ENCODE peak calls at places on chromosomes 11 and 22, in ten cellular contexts. G is lower lobe of right lung, U is kidney, H is WTC11, A is Panc1, P is GM13977, N is AG04450, E is A549, K is Peyer's patch, B is ovary. Q is an unnamed sample.
A peak's percentile ranks its signal among the peaks of the same experiment; 100 is the strongest.

GRCh38 chr22:22035203-22035602 is 52.6 kb upstream of the TOP3B start:
- DNase-seq in G (no peak), U (no peak), H (no peak), A (no peak), P (no peak), N (no peak), E (no peak), K (no peak), B (no peak), Q (no peak)

GRCh38 chr11:16941935-16942334 is 72.3 kb downstream of the PLEKHA7 start:
- DNase-seq in G (no peak), U (no peak), H (no peak), A (no peak), P (no peak), N (no peak), E (no peak), K (no peak), B (no peak), Q (no peak)

GRCh38 chr22:38868886-38869381 is 3.1 kb downstream of the CBX6 start:
- DNase-seq in G (peak; percentile 88), U (peak; percentile 92), H (peak; percentile 91), A (no peak), P (peak; percentile 89), N (peak; percentile 10), E (peak; percentile 68), K (peak; percentile 91), B (peak; percentile 76), Q (peak; percentile 90)

GRCh38 chr22:50030315-50031188 is 18.0 kb upstream of the IL17REL start:
- DNase-seq in G (peak; percentile 88), U (peak; percentile 92), H (peak; percentile 93), A (no peak), P (peak; percentile 98), N (peak; percentile 11), E (peak; percentile 83), K (peak; percentile 92), B (peak; percentile 62), Q (peak; percentile 59)

GRCh38 chr11:40337118-40337517 is 1122.3 kb downstream of the LRRC4C start:
- DNase-seq in G (no peak), U (no peak), H (no peak), A (no peak), P (no peak), N (peak; percentile 3), E (no peak), K (no peak), B (no peak), Q (no peak)

GRCh38 chr22:21657361-21658118 is 8.3 kb upstream of the PPIL2 start:
- DNase-seq in G (peak; percentile 91), U (peak; percentile 91), H (peak; percentile 80), A (no peak), P (peak; percentile 97), N (no peak), E (peak; percentile 75), K (peak; percentile 93), B (no peak), Q (no peak)

GRCh38 chr11:119319702-119320592 is 3.0 kb upstream of the MCAM start:
- DNase-seq in G (no peak), U (peak; percentile 81), H (no peak), A (no peak), P (peak; percentile 41), N (no peak), E (no peak), K (no peak), B (no peak), Q (no peak)

GRCh38 chr11:20066783-20067156 is 93.5 kb downstream of the DBX1 start:
- DNase-seq in G (no peak), U (no peak), H (peak; percentile 19), A (no peak), P (no peak), N (no peak), E (no peak), K (no peak), B (no peak), Q (no peak)

DNA sequence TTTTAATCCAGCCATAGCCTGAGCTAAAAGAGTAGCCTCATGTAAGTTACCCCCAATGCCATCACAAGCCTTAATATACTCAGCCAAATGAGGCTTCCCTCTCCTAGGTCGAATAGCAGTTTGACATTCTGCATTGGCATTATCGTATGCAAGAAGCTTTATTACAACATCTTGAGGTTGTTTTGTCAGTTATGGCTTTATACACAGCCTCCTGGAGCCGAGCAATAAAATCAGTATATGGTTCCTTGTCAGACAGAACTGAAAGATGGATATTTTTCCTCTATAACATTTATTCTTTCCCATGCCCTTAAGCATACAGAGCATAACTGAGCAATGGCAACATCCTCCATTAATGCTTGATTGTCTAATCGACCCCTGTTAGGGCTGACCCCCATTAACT is 5.4 kb upstream of the DNAJB13 start:
- DNase-seq in G (no peak), U (no peak), H (no peak), A (no peak), P (no peak), N (no peak), E (no peak), K (no peak), B (no peak), Q (no peak)
- TF ChIP-seq CTCF in G (no peak), U (no peak), H (no peak), A (no peak), P (no peak), N (no peak), E (no peak), K (no peak), B (no peak), Q (no peak)

GRCh38 chr11:44630511-44631210 is 65.2 kb downstream of the CD82 start:
- DNase-seq in G (no peak), U (peak; percentile 25), H (no peak), A (no peak), P (peak; percentile 3), N (no peak), E (no peak), K (peak; percentile 38), B (no peak), Q (peak; percentile 29)

GRCh38 chr11:44632466-44633123 is 67.1 kb downstream of the CD82 start:
- DNase-seq in G (no peak), U (no peak), H (peak; percentile 63), A (no peak), P (no peak), N (no peak), E (peak; percentile 66), K (peak; percentile 61), B (peak; percentile 6), Q (peak; percentile 41)

GRCh38 chr11:44634401-44635281 is 69.2 kb downstream of the CD82 start:
- DNase-seq in G (no peak), U (peak; percentile 93), H (peak; percentile 80), A (no peak), P (no peak), N (peak; percentile 30), E (peak; percentile 38), K (peak; percentile 68), B (peak; percentile 72), Q (peak; percentile 69)

GRCh38 chr11:44631831-44632230 is 66.4 kb downstream of the CD82 start:
- DNase-seq in G (no peak), U (no peak), H (no peak), A (no peak), P (peak; percentile 2), N (no peak), E (no peak), K (no peak), B (no peak), Q (no peak)

GRCh38 chr11:44633641-44634040 is 68.2 kb downstream of the CD82 start:
- DNase-seq in G (no peak), U (no peak), H (no peak), A (no peak), P (no peak), N (no peak), E (no peak), K (no peak), B (no peak), Q (no peak)
- TF ChIP-seq CTCF in G (no peak), U (no peak), H (no peak), A (peak; percentile 66), P (peak; percentile 39), N (peak; percentile 38), E (peak; percentile 30), K (no peak), B (no peak), Q (no peak)

GRCh38 chr11:95087171-95087570 is 2.5 kb upstream of the ENDOD1 start:
- DNase-seq in G (no peak), U (no peak), H (no peak), A (no peak), P (no peak), N (no peak), E (no peak), K (no peak), B (no peak), Q (no peak)

GRCh38 chr11:95091663-95092062 is 2.0 kb downstream of the ENDOD1 start:
- DNase-seq in G (no peak), U (no peak), H (no peak), A (no peak), P (no peak), N (no peak), E (no peak), K (no peak), B (no peak), Q (no peak)

GRCh38 chr11:95092549-95093324 is 3.1 kb downstream of the ENDOD1 start:
- DNase-seq in G (no peak), U (no peak), H (no peak), A (peak; percentile 61), P (peak; percentile 40), N (no peak), E (peak; percentile 41), K (peak; percentile 79), B (no peak), Q (no peak)

GRCh38 chr11:95088946-95089619 is 563 bp upstream of the ENDOD1 start:
- DNase-seq in G (no peak), U (no peak), H (no peak), A (no peak), P (peak; percentile 47), N (no peak), E (no peak), K (peak; percentile 57), B (no peak), Q (no peak)

DNA sequence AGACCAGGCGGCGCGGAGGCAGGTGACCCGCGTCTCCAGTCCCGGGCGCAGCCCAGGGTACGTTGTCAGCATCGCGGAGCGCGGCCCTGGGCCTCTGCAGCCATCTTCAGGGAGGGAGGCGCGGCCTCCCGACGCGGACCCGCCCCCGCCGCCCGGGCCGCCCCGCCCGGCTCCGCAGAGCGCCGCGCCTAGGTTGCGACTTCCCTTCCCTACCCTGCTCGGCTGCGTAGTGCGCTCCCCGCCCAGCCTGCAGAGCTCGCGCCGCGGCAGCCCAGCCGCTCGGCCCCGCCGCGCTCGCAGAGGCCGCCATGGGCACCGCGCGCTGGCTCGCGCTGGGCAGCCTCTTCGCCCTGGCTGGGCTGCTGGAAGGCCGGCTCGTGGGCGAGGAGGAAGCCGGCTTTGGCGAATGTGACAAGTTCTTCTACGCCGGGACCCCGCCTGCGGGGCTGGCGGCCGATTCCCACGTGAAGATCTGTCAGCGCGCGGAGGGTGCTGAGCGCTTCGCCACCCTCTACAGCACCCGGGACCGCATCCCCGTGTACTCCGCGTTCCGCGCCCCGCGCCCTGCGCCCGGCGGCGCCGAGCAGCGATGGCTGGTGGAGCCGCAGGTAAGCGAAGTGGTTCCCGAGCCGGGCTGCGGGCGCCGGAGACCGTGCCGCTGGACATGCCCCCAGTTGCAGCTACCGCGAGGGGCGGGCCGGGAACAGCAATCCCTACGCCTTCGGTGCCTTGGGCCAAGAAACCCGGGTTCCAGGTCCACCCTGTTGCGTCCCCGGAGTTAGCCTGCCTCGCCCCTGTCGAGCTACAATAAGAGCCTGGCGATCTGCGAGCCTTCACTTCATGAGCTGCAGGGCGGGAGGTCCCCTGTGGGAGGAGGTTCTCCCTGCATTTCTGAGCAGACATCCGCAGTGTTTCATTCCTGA is at the start of gene ENDOD1:
- DNase-seq in G (peak; percentile 91), U (peak; percentile 96), H (peak; percentile 82), A (no peak), P (peak; percentile 93), N (no peak), E (peak; percentile 45), K (peak; percentile 94), B (peak; percentile 78), Q (peak; percentile 84)
- TF ChIP-seq CTCF in G (no peak), U (peak; percentile 0), H (no peak), A (peak; percentile 14), P (peak; percentile 20), N (peak; percentile 9), E (no peak), K (peak; percentile 26), B (no peak), Q (no peak)

DNA sequence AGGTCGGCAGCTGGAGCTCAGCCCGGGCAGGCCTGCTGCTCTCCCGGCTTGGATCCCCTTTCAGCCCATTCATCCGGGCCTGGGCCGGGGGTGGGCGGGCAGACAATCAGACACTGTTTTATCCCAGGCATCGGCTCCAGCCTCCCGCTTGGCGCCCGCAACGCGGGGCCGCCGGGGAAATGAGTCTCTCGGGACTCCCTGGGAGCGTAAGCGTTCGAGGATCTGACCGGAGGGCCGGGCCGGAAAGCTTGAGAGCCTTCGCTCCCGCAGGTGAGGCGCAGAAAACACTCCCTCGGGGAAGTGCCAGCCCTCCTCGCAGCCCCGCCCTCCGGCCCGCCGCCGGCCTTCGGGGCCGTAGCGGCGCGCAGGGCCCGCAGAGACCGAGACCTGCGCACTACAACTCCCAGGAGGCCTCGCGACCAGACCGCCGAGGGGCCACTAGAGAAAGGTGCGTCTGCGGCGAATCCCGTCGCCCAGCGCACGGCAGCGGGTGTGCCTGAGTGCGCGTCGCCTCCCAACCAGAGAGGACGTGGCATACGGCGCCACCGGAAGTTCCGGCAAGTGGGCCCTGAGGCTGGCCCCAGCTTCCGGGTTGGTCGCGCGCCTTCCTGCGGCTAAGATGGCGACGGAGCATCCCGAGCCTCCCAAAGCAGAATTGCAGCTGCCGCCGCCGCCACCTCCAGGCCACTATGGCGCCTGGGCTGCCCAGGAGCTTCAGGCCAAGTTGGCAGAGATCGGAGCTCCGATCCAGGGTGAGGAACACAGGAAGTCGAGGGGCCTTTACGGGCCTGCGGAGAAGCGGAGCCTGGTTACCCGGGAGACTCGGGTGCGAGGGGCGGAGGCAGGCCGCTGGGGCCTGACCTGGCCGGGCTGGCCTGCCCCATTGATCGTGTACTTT is at the start of gene SF3B2:
- DNase-seq in G (peak; percentile 100), U (peak; percentile 100), H (peak; percentile 97), A (peak; percentile 93), P (peak; percentile 98), N (peak; percentile 96), E (peak; percentile 96), K (peak; percentile 99), B (peak; percentile 97), Q (peak; percentile 94)
- TF ChIP-seq CTCF in G (no peak), U (no peak), H (no peak), A (no peak), P (no peak), N (no peak), E (no peak), K (no peak), B (no peak), Q (no peak)